ENCODE peak calls at places on chromosomes 3 and 15, in six cellular contexts. O is mucosa of descending colon, M is esophagus muscularis mucosa, W is lung, P is endothelial cell of umbilical vein, D is SK-N-SH. H is an unnamed sample. For H3K9me3, the result is how much of the 10 kb centered on the place peaks cover.

GRCh38 chr3:141659821-141660597 is 78.1 kb upstream of the RNF7 start:
- DNase-seq in M (no peak), O (peak), W (peak), D (peak), P (peak), H (peak)

GRCh38 chr3:148953094-148953493 is 38.2 kb upstream of the GYG1 start:
- DNase-seq in W (no peak), M (no peak), D (no peak), O (no peak), P (no peak), H (no peak)

GRCh38 chr3:127423856-127424765 is 136.3 kb upstream of the PRR20G start:
- DNase-seq in W (peak), O (no peak), M (peak), D (no peak), P (no peak), H (peak)

GRCh38 chr3:98814799-98815450 is 51.8 kb downstream of the ST3GAL6 start:
- DNase-seq in W (no peak), O (no peak), D (no peak), M (no peak), P (peak), H (no peak)

GRCh38 chr3:16836505-16837237 is 48.1 kb upstream of the PLCL2 start:
- DNase-seq in O (no peak), D (no peak), M (no peak), W (no peak), P (no peak), H (no peak)

GRCh38 chr15:52682776-52683175 is 3.6 kb upstream of the ATOSA start:
- DNase-seq in O (no peak), D (no peak), M (no peak), P (no peak), W (no peak), H (no peak)

GRCh38 chr3:43316783-43317460 is 30.6 kb downstream of the SNRK start:
- DNase-seq in P (peak), W (no peak), D (no peak), M (no peak), O (no peak), H (no peak)

GRCh38 chr3:160941885-160942494 is 163.2 kb downstream of the B3GALNT1 start:
- DNase-seq in O (no peak), M (peak), D (peak), P (peak), W (peak), H (no peak)

GRCh38 chr15:95326689-95327525 is 1003.6 kb upstream of the NR2F2 start:
- DNase-seq in O (no peak), P (peak), M (no peak), D (peak), W (no peak), H (peak)

GRCh38 chr15:52340093-52340492 is 44.5 kb upstream of the MYO5C start:
- DNase-seq in M (no peak), P (no peak), O (no peak), D (no peak), W (no peak), H (no peak)

GRCh38 chr3:156321934-156322333 is 201.6 kb downstream of the KCNAB1 start:
- DNase-seq in P (no peak), W (no peak), O (no peak), M (no peak), D (no peak), H (no peak)

GRCh38 chr3:111859974-111860859 is 1.2 kb downstream of the PHLDB2 start:
- DNase-seq in P (peak), W (peak), D (peak), O (peak), M (peak), H (peak)

GRCh38 chr3:43755511-43756200 is 64.9 kb downstream of the ABHD5 start:
- DNase-seq in P (no peak), M (no peak), D (no peak), O (no peak), W (no peak), H (no peak)

GRCh38 chr3:55343486-55344357 is 143.4 kb downstream of the WNT5A start:
- DNase-seq in M (no peak), O (no peak), P (no peak), W (no peak), D (no peak), H (no peak)

GRCh38 chr3:78050276-78051080 is 1010.6 kb downstream of the ROBO2 start:
- DNase-seq in M (no peak), P (no peak), W (no peak), O (no peak), D (no peak), H (no peak)

GRCh38 chr3:113532698-113533533 is 561 bp downstream of the SIDT1 start:
- DNase-seq in D (peak), P (peak), O (peak), W (no peak), M (no peak), H (peak)

GRCh38 chr15:31387483-31388118 is 61.0 kb downstream of the KLF13 start:
- DNase-seq in D (peak), O (no peak), M (no peak), P (no peak), W (no peak), H (no peak)

GRCh38 chr3:178705925-178706324 is 169.7 kb downstream of the KCNMB2 start:
- DNase-seq in P (no peak), D (no peak), O (no peak), M (no peak), W (no peak), H (no peak)

GRCh38 chr15:71518661-71519060 is 291.7 kb upstream of the NR2E3 start:
- DNase-seq in M (no peak), D (no peak), O (no peak), P (peak), W (no peak), H (no peak)

GRCh38 chr3:4979401-4980228 is at the start of gene BHLHE40:
- DNase-seq in P (peak), M (no peak), O (peak), D (peak), W (no peak), H (peak)

GRCh38 chr3:64266065-64266874 is 41.0 kb upstream of the PRICKLE2 start:
- DNase-seq in D (no peak), O (no peak), W (peak), P (peak), M (no peak), H (no peak)

GRCh38 chr3:45078910-45079522 is 52.9 kb downstream of the CLEC3B start:
- DNase-seq in W (no peak), O (no peak), P (no peak), M (no peak), D (no peak), H (no peak)

GRCh38 chr3:28761380-28761779 is 412.8 kb upstream of the AZI2 start:
- DNase-seq in M (no peak), D (no peak), O (no peak), W (no peak), P (no peak), H (no peak)

GRCh38 chr3:140898340-140899180 is 43.1 kb upstream of the SLC25A36 start:
- DNase-seq in W (no peak), P (peak), O (no peak), M (no peak), D (peak), H (no peak)

GRCh38 chr3:160810360-160810759 is 54.3 kb downstream of the PPM1L start:
- DNase-seq in O (no peak), P (no peak), M (no peak), W (no peak), D (no peak), H (no peak)

GRCh38 chr15:95202569-95203349 is 971.4 kb downstream of the MCTP2 start:
- DNase-seq in D (no peak), W (no peak), M (no peak), P (no peak), O (no peak), H (no peak)

GRCh38 chr3:24129549-24129948 is 184.5 kb downstream of the NR1D2 start:
- DNase-seq in O (no peak), M (no peak), P (no peak), W (no peak), D (no peak), H (no peak)

GRCh38 chr3:6449099-6449498 is 411.8 kb upstream of the GRM7 start:
- DNase-seq in W (no peak), P (peak), O (no peak), M (no peak), D (no peak), H (no peak)

GRCh38 chr3:156010829-156011228 is 109.5 kb upstream of the KCNAB1 start:
- DNase-seq in W (no peak), M (no peak), P (no peak), D (no peak), O (no peak), H (no peak)

GRCh38 chr15:39623550-39623931 is 42.7 kb downstream of the THBS1 start:
- DNase-seq in D (no peak), W (no peak), O (no peak), M (no peak), P (no peak), H (no peak)

GRCh38 chr15:62765916-62766315 is 276.6 kb upstream of the TPM1 start:
- DNase-seq in P (no peak), W (no peak), O (no peak), D (no peak), M (no peak), H (no peak)

GRCh38 chr3:186110975-186111974 is 2.4 kb upstream of the ETV5 start:
- DNase-seq in M (no peak), D (no peak), W (no peak), P (no peak), O (no peak), H (no peak)

GRCh38 chr15:84702961-84703482 is 12.9 kb downstream of the SEC11A start:
- DNase-seq in D (no peak), W (peak), M (no peak), O (no peak), P (peak), H (no peak)

GRCh38 chr3:16484216-16484615 is 29.3 kb downstream of the RFTN1 start:
- DNase-seq in W (no peak), D (no peak), O (no peak), M (no peak), P (peak), H (no peak)

GRCh38 chr15:31254431-31255175 is 72.0 kb upstream of the KLF13 start:
- DNase-seq in O (peak), P (peak), D (no peak), M (no peak), W (no peak), H (peak)

GRCh38 chr3:89628856-89629255 is 521.4 kb downstream of the EPHA3 start:
- DNase-seq in D (no peak), M (no peak), P (no peak), O (no peak), W (no peak), H (no peak)

GRCh38 chr15:25188051-25188450 is 233.3 kb downstream of the SNRPN start:
- DNase-seq in O (no peak), P (no peak), D (no peak), W (no peak), M (no peak), H (no peak)

GRCh38 chr15:25186411-25186810 is 231.6 kb downstream of the SNRPN start:
- DNase-seq in W (no peak), D (no peak), O (peak), P (no peak), M (no peak), H (peak)

GRCh38 chr15:25188551-25189101 is 233.8 kb downstream of the SNRPN start:
- DNase-seq in M (no peak), W (no peak), P (no peak), D (no peak), O (no peak), H (no peak)

GRCh38 chr15:25185791-25186190 is 231.0 kb downstream of the SNRPN start:
- DNase-seq in M (no peak), P (no peak), D (no peak), O (peak), W (no peak), H (peak)

GRCh38 chr15:25186906-25187645 is 232.3 kb downstream of the SNRPN start:
- DNase-seq in D (no peak), M (no peak), P (no peak), O (peak), W (no peak), H (peak)
- H3K9me3 ChIP-seq in D (under half), M (under half), P (under half), O (half or more), W (half or more), H (under half)

DNA sequence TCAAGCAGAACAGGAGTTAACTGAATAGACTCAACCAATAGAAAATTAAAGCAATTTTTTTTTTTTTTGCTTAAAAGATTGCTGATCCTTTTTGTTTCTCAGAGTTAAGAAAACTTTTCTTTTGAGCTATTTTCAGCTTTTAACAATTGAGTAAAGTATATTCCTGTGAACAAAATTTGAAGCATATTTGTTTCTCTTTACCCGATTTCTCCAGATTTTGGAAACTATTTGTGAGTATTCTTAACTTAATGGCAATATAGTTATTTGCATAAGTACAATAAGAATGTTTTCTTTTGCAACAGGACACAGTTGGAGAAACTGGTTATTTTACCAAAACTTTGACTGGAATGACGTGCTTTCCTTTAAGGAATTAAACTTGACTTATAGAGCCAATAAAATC is 53.4 kb upstream of the C15orf39 start:
- DNase-seq in O (no peak), W (no peak), M (no peak), D (no peak), P (no peak), H (no peak)
- H3K9me3 ChIP-seq in O (under half), W (under half), M (under half), D (under half), P (under half), H (half or more)

GRCh38 chr3:123847209-123847608 is 36.9 kb downstream of the MYLK start:
- DNase-seq in W (no peak), D (no peak), O (no peak), P (no peak), M (no peak), H (no peak)
- H3K9me3 ChIP-seq in W (under half), D (under half), O (under half), P (under half), M (under half), H (half or more)

DNA sequence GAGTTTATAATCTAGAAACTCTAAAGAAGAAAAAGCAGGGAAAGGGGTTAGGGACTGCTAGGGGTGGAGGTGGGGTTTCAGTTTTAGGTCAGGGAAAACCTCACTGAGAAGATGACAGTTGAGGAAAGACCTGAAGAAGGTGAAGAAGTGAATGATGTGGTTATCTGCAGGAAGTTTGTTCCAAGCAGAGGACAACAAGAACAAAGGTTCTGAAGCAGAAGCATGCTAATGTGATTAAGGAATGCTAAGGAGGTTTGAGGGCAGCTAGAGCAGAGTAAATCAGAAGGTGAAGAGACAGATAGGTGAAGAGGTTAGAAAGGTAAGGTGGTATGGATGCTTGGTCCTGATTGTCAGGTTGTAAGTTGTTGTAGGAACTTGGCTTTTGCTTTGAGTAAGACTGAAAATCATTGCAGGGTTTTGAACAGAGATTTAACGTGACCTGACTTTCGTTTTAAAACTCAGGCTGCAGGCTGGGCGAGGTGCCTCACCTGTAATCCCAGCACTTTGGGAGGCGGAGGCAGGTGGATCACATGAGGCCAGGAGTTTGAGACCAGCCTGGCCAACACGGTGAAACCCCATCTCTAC is 8.6 kb downstream of the OXSR1 start:
- DNase-seq in W (no peak), P (no peak), M (no peak), D (no peak), O (no peak), H (no peak)
- H3K9me3 ChIP-seq in W (under half), P (under half), M (under half), D (under half), O (under half), H (under half)

GRCh38 chr3:123050666-123051065 is 16.2 kb upstream of the PDIA5 start:
- DNase-seq in P (no peak), D (no peak), M (no peak), W (no peak), O (no peak), H (no peak)
- H3K9me3 ChIP-seq in P (under half), D (under half), M (under half), W (under half), O (under half), H (under half)

DNA sequence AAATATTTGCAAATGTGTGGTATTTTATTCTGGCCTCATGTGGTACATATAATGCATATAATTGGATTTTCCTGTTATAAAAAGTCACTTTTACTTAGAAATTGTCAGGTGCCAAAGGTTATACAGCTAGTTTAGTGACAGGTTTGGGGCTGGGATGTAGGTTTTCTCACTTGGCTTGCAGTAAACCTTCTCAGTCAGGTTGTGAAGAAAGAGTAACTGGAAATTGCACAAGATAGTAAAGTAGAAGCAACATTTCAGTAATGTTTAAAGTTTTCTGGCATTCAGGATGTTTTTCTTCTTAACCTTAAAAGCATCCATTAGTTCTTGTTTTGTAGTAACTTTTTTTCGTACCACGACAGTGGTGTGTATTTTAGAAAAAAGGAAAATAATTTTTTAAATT is 53.9 kb downstream of the MEF2A start:
- DNase-seq in W (no peak), M (no peak), O (no peak), P (no peak), D (no peak), H (no peak)
- H3K9me3 ChIP-seq in W (under half), M (under half), O (under half), P (under half), D (under half), H (under half)

GRCh38 chr3:184149123-184149522 is 6.1 kb upstream of the DVL3 start:
- DNase-seq in O (no peak), W (no peak), D (no peak), P (no peak), M (no peak), H (no peak)
- H3K9me3 ChIP-seq in O (under half), W (under half), D (under half), P (under half), M (under half), H (under half)

GRCh38 chr3:14396293-14396692 is 6.1 kb upstream of the SLC6A6 start:
- DNase-seq in M (no peak), O (no peak), P (no peak), W (no peak), D (no peak), H (no peak)
- H3K9me3 ChIP-seq in M (under half), O (under half), P (under half), W (under half), D (under half), H (under half)